ENCODE peak calls at places on chromosomes 6 and 20, in seven cellular contexts. Y is tibial artery; Q is endothelial cell; X is NCI-H226; M is iris pigment epithelial cell; L is cerebellar cortex; A is effector memory CD8-positive, alpha-beta T cell. S is an unnamed sample.

GRCh38 chr6:70314240-70314639 is 11.4 kb upstream of the COL9A1 start:
- DNase-seq in Y (no peak), Q (no peak), X (no peak), M (no peak), L (no peak), A (no peak), S (no peak)

GRCh38 chr6:28794175-28795002 is 129.4 kb downstream of the TRIM27 start:
- DNase-seq in Y (no peak), Q (no peak), X (no peak), M (peak), L (peak), A (no peak), S (no peak)

GRCh38 chr20:63705232-63706026 is 2.3 kb downstream of the ARFRP1 start:
- DNase-seq in Y (peak), Q (no peak), X (no peak), M (no peak), L (no peak), A (no peak), S (no peak)

GRCh38 chr6:16799279-16800193 is 38.3 kb upstream of the ATXN1 start:
- DNase-seq in Y (no peak), Q (no peak), X (no peak), M (peak), L (no peak), A (no peak), S (no peak)

GRCh38 chr6:117555882-117556498 is 46.3 kb downstream of the GOPC start:
- DNase-seq in Y (no peak), Q (peak), X (no peak), M (no peak), L (peak), A (peak), S (no peak)

GRCh38 chr20:16639027-16639941 is 66.0 kb upstream of the KIF16B start:
- DNase-seq in Y (no peak), Q (no peak), X (no peak), M (no peak), L (no peak), A (no peak), S (no peak)

GRCh38 chr6:40359808-40360207 is 227.4 kb downstream of the LRFN2 start:
- DNase-seq in Y (no peak), Q (no peak), X (no peak), M (no peak), L (peak), A (no peak), S (no peak)

GRCh38 chr6:15449001-15449400 is 203.1 kb downstream of the JARID2 start:
- DNase-seq in Y (no peak), Q (no peak), X (no peak), M (no peak), L (no peak), A (no peak), S (no peak)

GRCh38 chr6:4210619-4211419 is 75.4 kb upstream of the ECI2 start:
- DNase-seq in Y (peak), Q (peak), X (peak), M (peak), L (peak), A (peak), S (no peak)

GRCh38 chr20:45407783-45408645 is at the start of gene DBNDD2:
- DNase-seq in Y (peak), Q (no peak), X (no peak), M (no peak), L (peak), A (no peak), S (no peak)

GRCh38 chr6:11712760-11713159 is 65.8 kb downstream of the ADTRP start:
- DNase-seq in Y (peak), Q (no peak), X (no peak), M (peak), L (no peak), A (no peak), S (no peak)

GRCh38 chr6:165704001-165704748 is 41.1 kb upstream of the PDE10A start:
- DNase-seq in Y (no peak), Q (no peak), X (no peak), M (peak), L (no peak), A (no peak), S (no peak)

GRCh38 chr6:16781348-16782169 is 20.3 kb upstream of the ATXN1 start:
- DNase-seq in Y (no peak), Q (no peak), X (no peak), M (no peak), L (peak), A (no peak), S (no peak)

GRCh38 chr20:48350291-48350988 is 477.4 kb downstream of the PREX1 start:
- DNase-seq in Y (no peak), Q (peak), X (no peak), M (no peak), L (no peak), A (no peak), S (no peak)

GRCh38 chr20:61733216-61733615 is 332.5 kb downstream of the TAF4 start:
- DNase-seq in Y (no peak), Q (no peak), X (no peak), M (no peak), L (no peak), A (no peak), S (peak)

GRCh38 chr6:132569170-132569569 is 952 bp upstream of the TAAR6 start:
- DNase-seq in Y (no peak), Q (no peak), X (no peak), M (no peak), L (no peak), A (no peak), S (no peak)

GRCh38 chr6:163903528-163903927 is 489.0 kb downstream of the QKI start:
- DNase-seq in Y (no peak), Q (no peak), X (no peak), M (no peak), L (no peak), A (no peak), S (no peak)

GRCh38 chr20:50722466-50723155 is 8.8 kb upstream of the PARD6B start:
- DNase-seq in Y (peak), Q (no peak), X (no peak), M (no peak), L (no peak), A (no peak), S (no peak)

GRCh38 chr20:25399038-25399430 is 8.4 kb upstream of the ABHD12 start:
- DNase-seq in Y (no peak), Q (peak), X (peak), M (peak), L (peak), A (peak), S (no peak)

GRCh38 chr6:13523826-13524622 is 36.6 kb upstream of the GFOD1 start:
- DNase-seq in Y (no peak), Q (no peak), X (no peak), M (no peak), L (peak), A (no peak), S (no peak)

GRCh38 chr6:158068893-158069799 is 87.5 kb downstream of the SYNJ2 start:
- DNase-seq in Y (peak), Q (no peak), X (peak), M (peak), L (no peak), A (no peak), S (no peak)

GRCh38 chr6:117906905-117907599 is at the start of gene SLC35F1:
- DNase-seq in Y (no peak), Q (peak), X (no peak), M (peak), L (peak), A (no peak), S (no peak)

GRCh38 chr20:58169441-58169840 is 59.0 kb downstream of the ANKRD60 start:
- DNase-seq in Y (no peak), Q (no peak), X (no peak), M (peak), L (no peak), A (no peak), S (no peak)

GRCh38 chr6:80289727-80290126 is 183.3 kb downstream of the BCKDHB start:
- DNase-seq in Y (no peak), Q (no peak), X (no peak), M (no peak), L (no peak), A (no peak), S (no peak)

GRCh38 chr20:22389836-22390542 is 194.4 kb downstream of the FOXA2 start:
- DNase-seq in Y (no peak), Q (no peak), X (peak), M (peak), L (no peak), A (no peak), S (no peak)

GRCh38 chr20:63321148-63321831 is 28.3 kb downstream of the COL20A1 start:
- DNase-seq in Y (peak), Q (no peak), X (no peak), M (peak), L (no peak), A (no peak), S (peak)

GRCh38 chr6:88741071-88741470 is 222.3 kb downstream of the RNGTT start:
- DNase-seq in Y (no peak), Q (no peak), X (no peak), M (no peak), L (no peak), A (no peak), S (no peak)

GRCh38 chr6:106519460-106520394 is 109.6 kb downstream of the RTN4IP1 start:
- DNase-seq in Y (no peak), Q (no peak), X (peak), M (peak), L (no peak), A (peak), S (peak)

S was measured in Right ventricle myocardium inferior.